ENCODE peak calls at places on chromosomes 3 and 15, in six cellular contexts. I is cardiac muscle cell, V is NCI-H187, U is HTR-8/SVneo, S is NCI-H446 treated with DMSO at 0.1 percent for 48 hours, W is AG10803. E is an unnamed sample.

GRCh38 chr3:99920530-99921376 is 103.1 kb downstream of the CMSS1 start:
- DNase-seq in S (peak), V (no peak), W (peak), U (no peak), I (peak), E (peak)

GRCh38 chr15:74172751-74173544 is 562 bp upstream of the ISLR start:
- DNase-seq in I (peak), U (no peak), S (no peak), W (peak), V (no peak), E (peak)

GRCh38 chr15:80940331-80940730 is 49.3 kb downstream of the MESD start:
- DNase-seq in S (no peak), V (no peak), I (no peak), U (no peak), W (no peak), E (no peak)

GRCh38 chr3:166303685-166304084 is 466.5 kb upstream of the BCHE start:
- DNase-seq in W (no peak), V (no peak), U (no peak), I (no peak), S (no peak), E (no peak)

GRCh38 chr15:74399511-74400312 is 32.3 kb upstream of the CYP11A1 start:
- DNase-seq in U (no peak), V (no peak), W (peak), S (no peak), I (peak), E (no peak)

GRCh38 chr3:172629470-172629869 is 81.4 kb downstream of the NCEH1 start:
- DNase-seq in V (no peak), U (no peak), W (peak), I (no peak), S (no peak), E (no peak)

GRCh38 chr15:63718590-63719035 is 115.1 kb downstream of the HERC1 start:
- DNase-seq in W (peak), S (no peak), U (no peak), V (no peak), I (peak), E (no peak)

GRCh38 chr3:161403251-161403650 is 31.9 kb upstream of the SPTSSB start:
- DNase-seq in U (peak), W (no peak), I (peak), S (no peak), V (no peak), E (no peak)

GRCh38 chr15:71273731-71274447 is 158.6 kb downstream of the THSD4 start:
- DNase-seq in V (no peak), I (no peak), W (peak), S (no peak), U (no peak), E (no peak)

GRCh38 chr3:194422188-194422587 is 23.1 kb upstream of the GP5 start:
- DNase-seq in W (peak), S (no peak), U (peak), I (no peak), V (no peak), E (no peak)

GRCh38 chr3:128969993-128970740 is 23.7 kb downstream of the CFAP92 start:
- DNase-seq in V (no peak), I (peak), U (peak), S (peak), W (peak), E (peak)

GRCh38 chr15:39720721-39721611 is 61.7 kb downstream of the FSIP1 start:
- DNase-seq in V (no peak), I (peak), U (peak), S (no peak), W (peak), E (no peak)

GRCh38 chr3:108322352-108322751 is 26.0 kb downstream of the HHLA2 start:
- DNase-seq in U (no peak), S (no peak), I (no peak), W (no peak), V (no peak), E (no peak)

GRCh38 chr3:62480056-62480455 is 106.7 kb upstream of the FEZF2 start:
- DNase-seq in W (no peak), S (no peak), U (no peak), I (no peak), V (no peak), E (no peak)

GRCh38 chr3:16090711-16091110 is 83.8 kb upstream of the GALNT15 start:
- DNase-seq in U (no peak), S (no peak), I (no peak), V (no peak), W (no peak), E (no peak)

GRCh38 chr15:56242576-56243116 is 1.0 kb downstream of the RFX7 start:
- DNase-seq in V (no peak), I (no peak), W (no peak), S (peak), U (no peak), E (no peak)

GRCh38 chr15:92520914-92521623 is 127.4 kb downstream of the ST8SIA2 start:
- DNase-seq in U (no peak), V (no peak), W (no peak), S (no peak), I (no peak), E (no peak)

GRCh38 chr3:134314588-134315285 is 59.5 kb downstream of the AMOTL2 start:
- DNase-seq in U (no peak), S (no peak), I (no peak), W (no peak), V (no peak), E (peak)

GRCh38 chr3:77320514-77320913 is 280.6 kb downstream of the ROBO2 start:
- DNase-seq in V (no peak), W (peak), U (no peak), I (peak), S (peak), E (no peak)

GRCh38 chr3:14369675-14370669 is 32.4 kb upstream of the SLC6A6 start:
- DNase-seq in W (no peak), I (no peak), U (no peak), S (no peak), V (no peak), E (peak)

GRCh38 chr15:88467935-88468528 is 524 bp downstream of the MRPS11 start:
- DNase-seq in S (no peak), U (no peak), I (peak), W (peak), V (no peak), E (no peak)

GRCh38 chr3:39707314-39707909 is 102.0 kb upstream of the MYRIP start:
- DNase-seq in W (peak), V (no peak), U (no peak), S (no peak), I (peak), E (no peak)

GRCh38 chr15:42775431-42775830 is 38.5 kb upstream of the CDAN1 start:
- DNase-seq in S (no peak), U (no peak), W (peak), V (no peak), I (no peak), E (no peak)

GRCh38 chr3:126389112-126389791 is 5.5 kb upstream of the CFAP100 start:
- DNase-seq in W (peak), U (peak), S (no peak), I (peak), V (no peak), E (peak)

GRCh38 chr15:95972136-95972553 is 358.4 kb upstream of the NR2F2 start:
- DNase-seq in S (no peak), I (peak), V (no peak), W (peak), U (no peak), E (no peak)

GRCh38 chr3:44318929-44319328 is 19.6 kb upstream of the TCAIM start:
- DNase-seq in U (no peak), W (no peak), V (no peak), I (no peak), S (no peak), E (peak)

GRCh38 chr15:86879250-86880229 is 799.9 kb downstream of the AGBL1 start:
- DNase-seq in I (no peak), W (peak), S (no peak), V (no peak), U (no peak), E (no peak)

GRCh38 chr3:38140326-38141172 is 2.1 kb downstream of the MYD88 start:
- DNase-seq in I (no peak), V (no peak), S (no peak), W (no peak), U (no peak), E (no peak)

GRCh38 chr3:62392893-62393292 is 19.5 kb upstream of the FEZF2 start:
- DNase-seq in S (no peak), I (no peak), V (no peak), W (no peak), U (no peak), E (no peak)

GRCh38 chr3:70550723-70551319 is 238.4 kb upstream of the MDFIC2 start:
- DNase-seq in W (peak), V (no peak), I (peak), S (no peak), U (no peak), E (peak)

GRCh38 chr3:56878046-56878445 is 76.3 kb upstream of the ARHGEF3 start:
- DNase-seq in W (no peak), S (no peak), V (no peak), I (peak), U (no peak), E (no peak)

GRCh38 chr15:88608607-88609181 is 12.4 kb upstream of the AEN start:
- DNase-seq in V (no peak), W (no peak), U (no peak), I (no peak), S (no peak), E (no peak)

GRCh38 chr3:195162033-195162669 is 108.8 kb downstream of the XXYLT1 start:
- DNase-seq in V (no peak), U (no peak), S (no peak), W (no peak), I (no peak), E (no peak)

GRCh38 chr15:48796930-48797329 is 13.9 kb downstream of the CEP152 start:
- DNase-seq in U (no peak), W (peak), V (no peak), S (no peak), I (no peak), E (no peak)

GRCh38 chr3:72346526-72346926 is 501.7 kb downstream of the SHQ1 start:
- DNase-seq in V (no peak), I (peak), S (no peak), U (peak), W (peak), E (no peak)

GRCh38 chr3:190811775-190812480 is 50.6 kb downstream of the GMNC start:
- DNase-seq in U (peak), V (no peak), I (peak), W (peak), S (peak), E (peak)

GRCh38 chr15:64149424-64150235 is 1.9 kb upstream of the SNX22 start:
- DNase-seq in W (no peak), S (no peak), V (no peak), I (peak), U (no peak), E (peak)

GRCh38 chr15:42194502-42194901 is 13.6 kb downstream of the VPS39 start:
- DNase-seq in V (no peak), I (peak), W (peak), S (no peak), U (peak), E (no peak)

E was measured in H9.